ENCODE peak calls at places on chromosome 6, in six cellular contexts. L is psoas muscle; V is NCI-H1694 treated with DMSO at 0.1 percent for 48 hours; D is glutamatergic neuron; S is iris pigment epithelial cell; E is CD4-positive, alpha-beta memory T cell. C is an unnamed sample.

GRCh38 chr6:130517444-130517931 is 151.7 kb downstream of the TMEM200A start:
- DNase-seq in L (no peak), V (no peak), D (no peak), S (no peak), E (no peak), C (no peak)

GRCh38 chr6:35919085-35919826 is 1.6 kb downstream of the SRPK1 start:
- DNase-seq in L (no peak), V (no peak), D (no peak), S (peak; percentile 71), E (peak; percentile 4), C (no peak)

GRCh38 chr6:35089935-35090505 is 51.1 kb downstream of the TCP11 start:
- DNase-seq in L (no peak), V (no peak), D (no peak), S (peak; percentile 87), E (no peak), C (no peak)

GRCh38 chr6:44706011-44706410 is 318.5 kb downstream of the CDC5L start:
- DNase-seq in L (no peak), V (no peak), D (no peak), S (no peak), E (no peak), C (no peak)

GRCh38 chr6:14276667-14277404 is 159.3 kb downstream of the CD83 start:
- DNase-seq in L (no peak), V (no peak), D (no peak), S (no peak), E (peak; percentile 76), C (no peak)

GRCh38 chr6:17679726-17680125 is 27.0 kb downstream of the NUP153 start:
- DNase-seq in L (no peak), V (no peak), D (no peak), S (no peak), E (no peak), C (no peak)

GRCh38 chr6:7693827-7694226 is 32.1 kb upstream of the BMP6 start:
- DNase-seq in L (no peak), V (no peak), D (no peak), S (no peak), E (no peak), C (no peak)

GRCh38 chr6:36455486-36456027 is 12.8 kb downstream of the KCTD20 start:
- DNase-seq in L (no peak), V (no peak), D (no peak), S (no peak), E (no peak), C (no peak)

GRCh38 chr6:34112102-34112501 is 33.8 kb downstream of the GRM4 start:
- DNase-seq in L (no peak), V (no peak), D (no peak), S (no peak), E (no peak), C (no peak)

GRCh38 chr6:45265246-45265645 is 62.9 kb upstream of the RUNX2 start:
- DNase-seq in L (no peak), V (no peak), D (no peak), S (peak; percentile 79), E (no peak), C (no peak)

GRCh38 chr6:78400076-78400475 is 467.3 kb upstream of the IRAK1BP1 start:
- DNase-seq in L (no peak), V (no peak), D (no peak), S (no peak), E (no peak), C (no peak)

GRCh38 chr6:40962241-40962640 is 76.8 kb downstream of the UNC5CL start:
- DNase-seq in L (no peak), V (no peak), D (no peak), S (peak; percentile 95), E (no peak), C (no peak)

GRCh38 chr6:81735756-81736380 is 16.6 kb downstream of the TENT5A start:
- DNase-seq in L (no peak), V (no peak), D (no peak), S (peak; percentile 69), E (no peak), C (no peak)

GRCh38 chr6:105869835-105870506 is 216.2 kb upstream of the PRDM1 start:
- DNase-seq in L (no peak), V (no peak), D (no peak), S (no peak), E (no peak), C (no peak)

GRCh38 chr6:40348591-40348990 is 238.6 kb downstream of the LRFN2 start:
- DNase-seq in L (no peak), V (peak; percentile 44), D (no peak), S (no peak), E (no peak), C (peak; percentile 30)

GRCh38 chr6:151248295-151248694 is 8.5 kb downstream of the AKAP12 start:
- DNase-seq in L (no peak), V (no peak), D (no peak), S (no peak), E (no peak), C (no peak)

GRCh38 chr6:154766288-154766687 is 33.1 kb downstream of the SCAF8 start:
- DNase-seq in L (no peak), V (no peak), D (no peak), S (no peak), E (no peak), C (no peak)

GRCh38 chr6:169250660-169251059 is 3.0 kb downstream of the THBS2 start:
- DNase-seq in L (no peak), V (no peak), D (no peak), S (peak; percentile 92), E (no peak), C (no peak)

GRCh38 chr6:167104388-167104787 is 18.5 kb upstream of the CCR6 start:
- DNase-seq in L (no peak), V (no peak), D (no peak), S (no peak), E (no peak), C (no peak)

GRCh38 chr6:165055231-165055630 is 254.2 kb downstream of the C6orf118 start:
- DNase-seq in L (no peak), V (no peak), D (no peak), S (no peak), E (no peak), C (no peak)

GRCh38 chr6:163965426-163966348 is 551.2 kb downstream of the QKI start:
- DNase-seq in L (no peak), V (no peak), D (no peak), S (no peak), E (no peak), C (peak; percentile 27)

GRCh38 chr6:45148711-45149341 is 179.3 kb upstream of the RUNX2 start:
- DNase-seq in L (no peak), V (no peak), D (no peak), S (peak; percentile 92), E (no peak), C (no peak)

GRCh38 chr6:109039795-109040194 is 54.9 kb downstream of the SESN1 start:
- DNase-seq in L (no peak), V (no peak), D (no peak), S (peak; percentile 62), E (no peak), C (no peak)

GRCh38 chr6:56916849-56917551 is 37.9 kb upstream of the BEND6 start:
- DNase-seq in L (no peak), V (no peak), D (no peak), S (no peak), E (no peak), C (no peak)

GRCh38 chr6:52317841-52318581 is 33.5 kb upstream of the MCM3 start:
- DNase-seq in L (no peak), V (no peak), D (no peak), S (peak; percentile 79), E (no peak), C (no peak)

GRCh38 chr6:152146385-152146784 is 338.9 kb downstream of the ESR1 start:
- DNase-seq in L (no peak), V (no peak), D (no peak), S (peak; percentile 73), E (no peak), C (no peak)

GRCh38 chr6:152669894-152670293 is 27.8 kb upstream of the MYCT1 start:
- DNase-seq in L (no peak), V (no peak), D (no peak), S (peak; percentile 54), E (no peak), C (no peak)

GRCh38 chr6:15441215-15441868 is 195.5 kb downstream of the JARID2 start:
- DNase-seq in L (no peak), V (peak; percentile 75), D (peak; percentile 43), S (peak; percentile 69), E (peak; percentile 29), C (peak; percentile 67)

GRCh38 chr6:88220493-88220892 is 54.3 kb upstream of the CNR1 start:
- DNase-seq in L (no peak), V (no peak), D (no peak), S (peak; percentile 14), E (no peak), C (no peak)

GRCh38 chr6:43776799-43777776 is 7.1 kb downstream of the VEGFA start:
- DNase-seq in L (peak; percentile 67), V (no peak), D (no peak), S (no peak), E (no peak), C (no peak)

GRCh38 chr6:52741872-52742271 is 21.4 kb downstream of the GSTA2 start:
- DNase-seq in L (no peak), V (no peak), D (no peak), S (no peak), E (no peak), C (no peak)

GRCh38 chr6:92132446-92132845 is 1286.9 kb downstream of the EPHA7 start:
- DNase-seq in L (no peak), V (no peak), D (no peak), S (peak; percentile 3), E (no peak), C (no peak)

GRCh38 chr6:35330541-35331119 is 11.7 kb upstream of the PPARD start:
- DNase-seq in L (no peak), V (no peak), D (no peak), S (no peak), E (no peak), C (no peak)

C was measured in retina.